ENCODE peak calls at places on chromosome X, in ten cellular contexts. V is retinal pigment epithelial cell; U is heart right ventricle; J is Calu3; H is mesothelial cell of epicardium; I is AG10803; W is CD8-positive, alpha-beta T cell; A is cardiac fibroblast; L is AG09319; T is left ventricle myocardium inferior. R is an unnamed sample.

GRCh38 chrX:115547448-115547847 is 13.5 kb upstream of the PLS3 start:
- DNase-seq in U (no peak), T (no peak), I (no peak), J (peak; percentile 7), W (no peak), L (no peak), V (no peak), A (no peak), H (no peak), R (no peak)

GRCh38 chrX:52271212-52271611 is 86.5 kb downstream of the MAGED4 start:
- DNase-seq in T (no peak), A (peak; percentile 13), I (peak; percentile 0), V (no peak), U (no peak), J (peak; percentile 28), L (no peak), W (no peak), H (no peak), R (peak; percentile 46)

GRCh38 chrX:134886201-134886600 is 104.6 kb upstream of the SMIM10 start:
- DNase-seq in J (peak; percentile 1), A (peak; percentile 16), I (no peak), V (no peak), W (no peak), H (no peak), T (no peak), L (no peak), U (no peak), R (no peak)

GRCh38 chrX:154731203-154731602 is 19.7 kb downstream of the GAB3 start:
- DNase-seq in J (no peak), T (no peak), W (peak; percentile 27), U (no peak), A (no peak), L (no peak), V (no peak), I (no peak), H (no peak), R (no peak)

GRCh38 chrX:42615161-42615563 is 162.8 kb downstream of the PPP1R2C start:
- DNase-seq in W (no peak), J (peak; percentile 17), U (no peak), A (no peak), L (no peak), V (no peak), T (no peak), I (no peak), H (no peak), R (no peak)

GRCh38 chrX:131704136-131704695 is 160.3 kb downstream of the OR13H1 start:
- DNase-seq in A (no peak), U (peak; percentile 8), I (peak; percentile 5), H (no peak), J (no peak), L (peak; percentile 75), V (peak; percentile 29), T (no peak), W (peak; percentile 94), R (peak; percentile 23)

GRCh38 chrX:39705299-39705698 is 392.5 kb downstream of the BCOR start:
- DNase-seq in J (peak; percentile 59), A (peak; percentile 91), V (peak; percentile 47), H (no peak), L (peak; percentile 47), W (no peak), U (peak; percentile 67), I (peak; percentile 87), T (peak; percentile 60), R (peak; percentile 71)

GRCh38 chrX:102976290-102976689 is 39.2 kb downstream of the RAB40AL start:
- DNase-seq in U (no peak), T (no peak), L (no peak), H (no peak), V (no peak), I (peak; percentile 61), J (no peak), A (no peak), W (no peak), R (peak; percentile 51)

GRCh38 chrX:10453945-10454344 is 166.4 kb downstream of the MID1 start:
- DNase-seq in H (no peak), V (no peak), L (no peak), I (no peak), A (no peak), W (no peak), T (no peak), J (no peak), U (no peak), R (no peak)

GRCh38 chrX:96791559-96791958 is 92.1 kb upstream of the RPA4 start:
- DNase-seq in W (no peak), I (peak; percentile 51), H (no peak), A (peak; percentile 54), V (no peak), L (no peak), T (no peak), U (no peak), J (no peak), R (no peak)

GRCh38 chrX:10015711-10016515 is 48.8 kb downstream of the CLDN34 start:
- DNase-seq in J (peak; percentile 39), L (no peak), H (peak; percentile 52), A (peak; percentile 46), T (peak; percentile 62), W (peak; percentile 15), U (peak; percentile 59), V (no peak), I (peak; percentile 51), R (peak; percentile 63)

GRCh38 chrX:13864264-13864663 is 47.4 kb upstream of the GPM6B start:
- DNase-seq in J (no peak), T (no peak), A (peak; percentile 61), U (no peak), H (no peak), W (no peak), V (no peak), L (no peak), I (no peak), R (no peak)

GRCh38 chrX:149487292-149487691 is 17.8 kb downstream of the IDS start:
- DNase-seq in W (no peak), A (no peak), U (no peak), T (no peak), J (no peak), H (no peak), V (no peak), I (no peak), L (no peak), R (peak; percentile 78)
- TF ChIP-seq CTCF in W (no peak), A (peak; percentile 22), U (peak; percentile 23), T (peak; percentile 24), J (peak; percentile 23), H (peak; percentile 55), V (peak; percentile 29), I (peak; percentile 28), L (no peak), R (peak; percentile 28)

GRCh38 chrX:8841911-8842310 is 40.7 kb upstream of the FAM9A start:
- DNase-seq in H (no peak), J (no peak), U (no peak), V (no peak), W (no peak), I (no peak), A (no peak), L (no peak), T (no peak), R (no peak)

GRCh38 chrX:8845469-8845868 is 44.3 kb upstream of the FAM9A start:
- DNase-seq in A (no peak), U (no peak), W (no peak), H (no peak), V (no peak), I (no peak), J (no peak), T (no peak), L (no peak), R (no peak)

GRCh38 chrX:8846271-8846670 is 45.1 kb upstream of the FAM9A start:
- DNase-seq in J (peak; percentile 17), U (no peak), I (no peak), A (no peak), H (no peak), V (peak; percentile 48), T (no peak), W (no peak), L (no peak), R (no peak)

GRCh38 chrX:8844157-8844556 is 43.0 kb upstream of the FAM9A start:
- DNase-seq in L (no peak), W (no peak), U (no peak), I (no peak), J (no peak), A (no peak), V (no peak), H (no peak), T (no peak), R (no peak)

GRCh38 chrX:8845060-8845459 is 43.9 kb upstream of the FAM9A start:
- DNase-seq in A (peak; percentile 68), J (peak; percentile 72), H (no peak), V (no peak), I (peak; percentile 17), W (no peak), L (no peak), T (no peak), U (no peak), R (no peak)
- TF ChIP-seq CTCF in A (peak; percentile 11), J (peak; percentile 30), H (no peak), V (peak; percentile 6), I (peak; percentile 13), W (no peak), L (no peak), T (peak; percentile 8), U (no peak), R (no peak)

DNA sequence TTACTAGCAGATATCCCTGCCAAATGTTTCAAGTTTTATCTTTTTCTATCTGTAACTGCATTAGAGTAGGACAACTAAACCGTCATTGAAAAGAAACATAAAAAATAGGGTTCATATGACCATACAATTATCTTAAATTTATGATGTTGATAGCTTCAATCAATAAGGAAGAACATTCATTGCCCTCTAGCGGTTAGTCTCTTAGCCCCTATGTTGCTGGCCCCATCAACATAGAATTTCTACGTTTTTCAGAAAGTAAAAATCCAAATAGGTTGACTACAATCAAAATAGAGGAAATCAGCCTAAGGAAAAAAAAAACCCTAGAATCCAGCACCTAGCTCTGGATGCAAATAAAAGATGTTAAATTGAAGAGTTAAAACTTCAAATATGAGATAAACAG is 225.1 kb upstream of the ITM2A start:
- DNase-seq in J (no peak), A (no peak), H (no peak), L (no peak), U (no peak), W (no peak), V (no peak), T (no peak), I (no peak), R (no peak)
- TF ChIP-seq CTCF in J (peak; percentile 17), A (no peak), H (no peak), L (no peak), U (no peak), W (no peak), V (no peak), T (no peak), I (no peak), R (peak; percentile 13)

GRCh38 chrX:118904664-118905063 is 69.8 kb upstream of the LONRF3 start:
- DNase-seq in J (no peak), V (no peak), I (no peak), U (no peak), A (no peak), T (no peak), L (no peak), W (no peak), H (no peak), R (no peak)

GRCh38 chrX:118901991-118902390 is 72.4 kb upstream of the LONRF3 start:
- DNase-seq in H (no peak), L (no peak), A (no peak), W (no peak), T (no peak), J (no peak), I (no peak), U (no peak), V (no peak), R (no peak)

DNA sequence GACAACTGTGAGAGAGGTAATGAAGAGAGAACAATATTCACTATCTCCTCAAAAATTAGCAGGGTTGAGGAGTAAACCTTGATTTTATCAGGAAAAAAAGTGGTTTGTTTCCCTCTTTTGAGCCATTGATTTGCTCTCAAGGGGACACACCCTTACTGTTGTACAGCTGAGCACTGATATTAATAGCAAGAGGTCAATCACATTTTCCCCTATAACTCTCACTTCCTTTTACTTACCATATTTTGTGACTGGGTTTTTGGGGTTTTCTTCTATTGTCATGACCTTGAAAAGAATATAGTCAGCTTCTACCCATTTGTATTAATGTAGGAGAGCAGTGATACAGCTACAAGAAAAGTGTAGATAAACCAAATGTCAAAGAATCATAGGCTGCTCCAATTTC is 70.2 kb upstream of the LONRF3 start:
- DNase-seq in W (no peak), L (no peak), A (no peak), I (no peak), J (no peak), U (no peak), T (no peak), V (no peak), H (no peak), R (no peak)
- TF ChIP-seq CTCF in W (no peak), L (no peak), A (no peak), I (no peak), J (no peak), U (no peak), T (no peak), V (no peak), H (no peak), R (no peak)

R was measured in osteoblast.